ENCODE peak calls at places on chromosomes 12 and 14, in six cellular contexts. One of them, this sample, is unnamed. For H3K9me3, the result is how much of the 10 kb centered on the place peaks cover.

GRCh38 chr14:88129306-88130056 is 124.5 kb downstream of the GPR65 start:
- DNase-seq in prostate gland: no peak
- DNase-seq in thoracic aorta: peak
- DNase-seq in GM23248: peak
- DNase-seq in lower lobe of right lung: no peak
- DNase-seq in psoas muscle: no peak
- DNase-seq in this sample: peak

GRCh38 chr12:105359840-105360239 is 29.3 kb downstream of the C12orf75 start:
- DNase-seq in prostate gland: no peak
- DNase-seq in thoracic aorta: no peak
- DNase-seq in GM23248: peak
- DNase-seq in lower lobe of right lung: no peak
- DNase-seq in psoas muscle: no peak
- DNase-seq in this sample: no peak

GRCh38 chr14:104524726-104525125 is 54.8 kb upstream of the C14orf180 start:
- DNase-seq in prostate gland: no peak
- DNase-seq in thoracic aorta: no peak
- DNase-seq in GM23248: no peak
- DNase-seq in lower lobe of right lung: no peak
- DNase-seq in psoas muscle: no peak
- DNase-seq in this sample: no peak

GRCh38 chr14:57866199-57866755 is 385 bp upstream of the SLC35F4 start:
- DNase-seq in prostate gland: no peak
- DNase-seq in thoracic aorta: no peak
- DNase-seq in GM23248: no peak
- DNase-seq in lower lobe of right lung: no peak
- DNase-seq in psoas muscle: no peak
- DNase-seq in this sample: no peak

GRCh38 chr14:73248294-73248868 is 11.1 kb downstream of the PAPLN start:
- DNase-seq in prostate gland: no peak
- DNase-seq in thoracic aorta: no peak
- DNase-seq in GM23248: peak
- DNase-seq in lower lobe of right lung: no peak
- DNase-seq in psoas muscle: no peak
- DNase-seq in this sample: no peak

GRCh38 chr12:30153981-30154380 is 370.2 kb upstream of the TMTC1 start:
- DNase-seq in prostate gland: no peak
- DNase-seq in thoracic aorta: no peak
- DNase-seq in GM23248: no peak
- DNase-seq in lower lobe of right lung: no peak
- DNase-seq in psoas muscle: no peak
- DNase-seq in this sample: no peak

GRCh38 chr14:61934385-61934784 is 172.2 kb downstream of the SNAPC1 start:
- DNase-seq in prostate gland: no peak
- DNase-seq in thoracic aorta: no peak
- DNase-seq in GM23248: peak
- DNase-seq in lower lobe of right lung: no peak
- DNase-seq in psoas muscle: no peak
- DNase-seq in this sample: no peak

GRCh38 chr14:80965041-80965440 is 9.6 kb downstream of the TSHR start:
- DNase-seq in prostate gland: no peak
- DNase-seq in thoracic aorta: no peak
- DNase-seq in GM23248: peak
- DNase-seq in lower lobe of right lung: no peak
- DNase-seq in psoas muscle: no peak
- DNase-seq in this sample: no peak

GRCh38 chr12:107152331-107152730 is 59.0 kb upstream of the CRY1 start:
- DNase-seq in prostate gland: no peak
- DNase-seq in thoracic aorta: no peak
- DNase-seq in GM23248: no peak
- DNase-seq in lower lobe of right lung: no peak
- DNase-seq in psoas muscle: no peak
- DNase-seq in this sample: no peak

GRCh38 chr12:8950702-8951478 is 1.4 kb upstream of the M6PR start:
- DNase-seq in prostate gland: no peak
- DNase-seq in thoracic aorta: no peak
- DNase-seq in GM23248: peak
- DNase-seq in lower lobe of right lung: no peak
- DNase-seq in psoas muscle: no peak
- DNase-seq in this sample: no peak

GRCh38 chr14:106204063-106204462 is 677.7 kb downstream of the TMEM121 start:
- DNase-seq in prostate gland: no peak
- DNase-seq in thoracic aorta: no peak
- DNase-seq in GM23248: no peak
- DNase-seq in lower lobe of right lung: no peak
- DNase-seq in psoas muscle: no peak
- DNase-seq in this sample: no peak
- H3K9me3 ChIP-seq in prostate gland: under half
- H3K9me3 ChIP-seq in thoracic aorta: under half
- H3K9me3 ChIP-seq in GM23248: under half
- H3K9me3 ChIP-seq in lower lobe of right lung: under half
- H3K9me3 ChIP-seq in psoas muscle: under half
- H3K9me3 ChIP-seq in this sample: under half

DNA sequence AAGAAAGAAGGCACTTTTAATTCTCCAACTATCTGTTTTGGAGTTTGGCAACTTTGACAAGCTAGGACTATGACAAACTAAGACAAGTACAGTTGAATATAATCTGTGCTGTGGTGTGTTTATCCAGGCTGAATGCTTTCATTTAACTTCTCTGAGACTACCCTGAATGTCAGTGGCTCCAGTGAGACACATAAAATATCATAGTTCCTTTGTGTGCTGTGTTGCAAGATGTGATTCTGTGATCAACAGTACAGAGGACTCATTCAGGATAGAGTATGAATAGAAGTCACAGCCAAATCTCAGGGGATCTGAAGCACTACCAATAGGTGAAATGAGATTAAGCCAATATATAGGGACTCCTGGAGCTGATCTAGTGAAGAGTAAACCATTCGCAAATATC is 876.9 kb upstream of the FBXO33 start:
- DNase-seq in prostate gland: no peak
- DNase-seq in thoracic aorta: no peak
- DNase-seq in GM23248: no peak
- DNase-seq in lower lobe of right lung: no peak
- DNase-seq in psoas muscle: no peak
- DNase-seq in this sample: no peak
- H3K9me3 ChIP-seq in prostate gland: under half
- H3K9me3 ChIP-seq in thoracic aorta: under half
- H3K9me3 ChIP-seq in GM23248: under half
- H3K9me3 ChIP-seq in lower lobe of right lung: under half
- H3K9me3 ChIP-seq in psoas muscle: under half
- H3K9me3 ChIP-seq in this sample: under half

DNA sequence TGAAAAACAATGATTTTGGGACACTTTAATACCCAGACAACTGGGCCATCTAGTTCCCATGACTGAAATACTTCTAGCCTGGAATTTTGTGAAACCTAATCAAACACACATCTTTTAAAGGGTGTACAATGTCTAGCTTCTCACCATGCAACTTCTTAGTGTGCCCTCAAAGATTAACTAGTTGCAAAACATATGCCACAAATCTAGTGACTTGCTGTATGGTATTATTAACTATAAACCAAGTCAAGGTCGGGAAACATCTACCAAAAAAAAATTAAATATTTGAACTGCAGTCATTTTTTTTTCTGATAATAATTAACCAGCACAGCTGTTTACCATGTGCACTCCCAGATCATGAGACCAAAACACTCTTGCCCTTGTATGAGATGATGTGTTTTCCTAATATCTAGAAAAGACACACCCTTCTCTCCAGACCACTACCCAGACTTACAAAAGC is 171.8 kb upstream of the FOXN3 start:
- DNase-seq in prostate gland: no peak
- DNase-seq in thoracic aorta: no peak
- DNase-seq in GM23248: no peak
- DNase-seq in lower lobe of right lung: no peak
- DNase-seq in psoas muscle: no peak
- DNase-seq in this sample: no peak
- H3K9me3 ChIP-seq in prostate gland: under half
- H3K9me3 ChIP-seq in thoracic aorta: under half
- H3K9me3 ChIP-seq in GM23248: under half
- H3K9me3 ChIP-seq in lower lobe of right lung: under half
- H3K9me3 ChIP-seq in psoas muscle: under half
- H3K9me3 ChIP-seq in this sample: under half

GRCh38 chr14:105989746-105990302 is 463.4 kb downstream of the TMEM121 start:
- DNase-seq in prostate gland: no peak
- DNase-seq in thoracic aorta: no peak
- DNase-seq in GM23248: no peak
- DNase-seq in lower lobe of right lung: no peak
- DNase-seq in psoas muscle: no peak
- DNase-seq in this sample: no peak
- H3K9me3 ChIP-seq in prostate gland: under half
- H3K9me3 ChIP-seq in thoracic aorta: under half
- H3K9me3 ChIP-seq in GM23248: under half
- H3K9me3 ChIP-seq in lower lobe of right lung: under half
- H3K9me3 ChIP-seq in psoas muscle: under half
- H3K9me3 ChIP-seq in this sample: under half